ENCODE peak calls at places on chromosomes 1 and 21, in nine cellular contexts. M is A673, C is fibroblast of lung, X is tibial artery, Q is spleen, K is uterus, Y is RWPE1, I is IMR-90, D is GM12878. O is an unnamed sample.

GRCh38 chr1:93332368-93332767 is 13.3 kb upstream of the DR1 start:
- DNase-seq in C (no peak), X (no peak), Q (no peak), M (no peak), K (no peak), D (no peak), I (no peak), Y (no peak), O (no peak)

GRCh38 chr1:83508485-83509151 is 490.3 kb downstream of the TTLL7 start:
- DNase-seq in M (no peak), X (peak; percentile 24), C (peak; percentile 44), K (no peak), D (peak; percentile 78), I (peak; percentile 41), Y (no peak), Q (no peak), O (no peak)

GRCh38 chr1:211652371-211652770 is 23.1 kb downstream of the NEK2 start:
- DNase-seq in I (no peak), D (no peak), C (no peak), Y (no peak), X (no peak), M (no peak), Q (no peak), K (no peak), O (no peak)

GRCh38 chr1:74731399-74732052 is 1.3 kb downstream of the CRYZ start:
- DNase-seq in K (no peak), Y (no peak), M (no peak), C (peak; percentile 32), Q (no peak), I (peak; percentile 21), X (no peak), D (no peak), O (no peak)

GRCh38 chr1:180953291-180953747 is 40.6 kb downstream of the KIAA1614 start:
- DNase-seq in D (no peak), K (no peak), Q (peak; percentile 75), I (no peak), Y (peak; percentile 67), X (no peak), C (no peak), M (no peak), O (no peak)

GRCh38 chr21:14673649-14674048 is 127.5 kb upstream of the SAMSN1 start:
- DNase-seq in X (no peak), Q (no peak), D (no peak), M (no peak), I (no peak), Y (no peak), C (no peak), K (no peak), O (no peak)

GRCh38 chr1:200889571-200889970 is 5.1 kb upstream of the INAVA start:
- DNase-seq in D (no peak), C (no peak), Y (no peak), M (no peak), K (no peak), X (no peak), I (no peak), Q (no peak), O (no peak)

GRCh38 chr1:114703242-114703641 is 7.9 kb upstream of the AMPD1 start:
- DNase-seq in X (no peak), D (no peak), C (no peak), K (no peak), Y (no peak), Q (no peak), M (no peak), I (no peak), O (no peak)

GRCh38 chr21:43585924-43586411 is 73.3 kb downstream of the HSF2BP start:
- DNase-seq in X (peak; percentile 86), K (peak; percentile 49), C (peak; percentile 100), I (peak; percentile 98), M (peak; percentile 96), Q (no peak), D (no peak), Y (peak; percentile 93), O (peak; percentile 87)

GRCh38 chr21:40049959-40050290 is 182.7 kb downstream of the PCP4 start:
- DNase-seq in K (no peak), X (no peak), I (no peak), Y (no peak), M (no peak), Q (no peak), D (no peak), C (no peak), O (no peak)

GRCh38 chr1:227544677-227545076 is 18.7 kb upstream of the ZNF678 start:
- DNase-seq in Q (peak; percentile 65), M (no peak), D (no peak), I (no peak), C (no peak), K (no peak), Y (no peak), X (no peak), O (no peak)

GRCh38 chr1:116855220-116855619 is 54.5 kb upstream of the PTGFRN start:
- DNase-seq in X (peak; percentile 43), I (no peak), Q (no peak), M (no peak), C (peak; percentile 58), Y (no peak), K (peak; percentile 37), D (no peak), O (no peak)

GRCh38 chr1:116852910-116853309 is 56.8 kb upstream of the PTGFRN start:
- DNase-seq in Y (no peak), M (no peak), C (peak; percentile 82), D (no peak), Q (no peak), X (no peak), I (no peak), K (no peak), O (no peak)

GRCh38 chr1:116855788-116856187 is 53.9 kb upstream of the PTGFRN start:
- DNase-seq in Q (no peak), K (no peak), C (peak; percentile 82), Y (no peak), M (peak; percentile 89), I (peak; percentile 39), D (no peak), X (no peak), O (no peak)

GRCh38 chr1:116853680-116854191 is 56.0 kb upstream of the PTGFRN start:
- DNase-seq in I (peak; percentile 65), M (peak; percentile 24), K (no peak), Q (no peak), X (no peak), Y (peak; percentile 84), C (peak; percentile 96), D (no peak), O (no peak)

DNA sequence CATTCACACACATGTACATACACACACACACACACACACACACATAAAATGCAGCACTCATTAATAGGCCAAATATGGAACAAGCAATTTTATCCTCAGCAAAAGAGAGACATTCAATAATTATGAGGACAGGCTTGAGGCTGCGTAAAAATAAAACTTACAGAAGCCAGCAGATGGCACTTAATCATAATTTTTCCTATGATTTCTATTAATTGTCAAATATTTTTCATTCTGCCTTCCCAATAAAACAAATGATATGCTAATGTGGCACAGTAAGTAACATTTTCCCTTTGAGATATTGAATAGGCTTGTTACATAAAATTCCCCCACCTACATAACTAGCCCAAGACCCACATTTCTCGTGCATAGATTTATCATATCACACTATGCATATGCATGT is 55.4 kb upstream of the PTGFRN start:
- DNase-seq in Y (peak; percentile 13), K (no peak), D (no peak), X (no peak), C (no peak), M (no peak), I (no peak), Q (no peak), O (no peak)
- TF ChIP-seq CTCF in Y (peak; percentile 16), K (no peak), D (peak; percentile 11), X (no peak), C (no peak), M (peak; percentile 42), I (no peak), Q (no peak), O (no peak)

DNA sequence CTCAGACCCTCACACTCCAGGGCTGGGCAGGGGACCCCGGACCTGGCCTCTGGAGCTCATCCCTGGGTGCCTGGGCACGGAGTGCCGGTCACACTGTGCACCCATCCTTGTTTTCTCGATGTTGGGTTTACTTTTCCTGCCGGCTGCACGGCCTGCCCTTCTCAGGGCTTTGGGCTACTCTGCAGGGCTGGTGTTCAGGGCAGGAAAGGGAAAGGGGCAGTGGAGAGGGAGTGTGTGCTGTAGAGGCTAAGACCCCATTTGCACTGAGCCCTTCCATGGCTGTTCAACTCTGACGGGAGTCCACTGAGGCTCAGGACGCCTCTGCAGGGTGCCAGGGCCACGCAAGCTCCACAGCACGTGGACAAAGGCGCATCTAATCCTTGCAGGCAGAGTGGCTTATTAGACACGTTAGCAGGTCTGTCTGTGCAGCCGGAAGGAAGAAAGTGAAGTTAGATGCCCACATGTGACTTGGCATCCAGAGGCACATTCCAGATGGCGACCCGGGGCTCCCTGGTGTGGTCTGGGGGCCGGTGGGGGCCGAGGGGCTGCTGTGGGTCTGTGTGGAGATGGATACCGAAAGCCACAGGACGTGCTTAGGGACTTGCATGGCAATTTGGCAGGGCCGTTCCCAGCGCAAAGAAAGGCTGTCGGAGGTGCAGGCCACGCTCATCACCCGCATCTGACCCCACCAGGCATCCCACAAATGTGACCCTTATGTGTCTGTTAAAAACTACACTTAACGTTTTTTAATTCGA is 33.6 kb downstream of the COL18A1 start:
- DNase-seq in Q (peak; percentile 71), I (no peak), K (no peak), D (no peak), C (no peak), M (no peak), X (no peak), Y (no peak), O (no peak)
- H3K27ac ChIP-seq in Q (peak overlapping the region; percentile 72), I (peak overlapping the region; percentile 83), K (peak overlapping the region; percentile 76), D (no peak overlapping the region), C (peak overlapping the region; percentile 82), M (no peak overlapping the region), X (peak overlapping the region; percentile 65), Y (peak overlapping the region; percentile 54), O (peak overlapping the region; percentile 84)

GRCh38 chr1:155934097-155934932 is at the start of gene KHDC4:
- DNase-seq in I (peak; percentile 99), K (peak; percentile 94), Q (peak; percentile 97), Y (peak; percentile 94), C (peak; percentile 99), X (peak; percentile 97), D (peak; percentile 99), M (peak; percentile 99), O (peak; percentile 97)
- TF ChIP-seq CTCF in I (peak; percentile 11), K (peak; percentile 24), Q (peak; percentile 50), Y (no peak), C (no peak), X (peak; percentile 15), D (no peak), M (no peak), O (no peak)

GRCh38 chr1:175016073-175016722 is 7.0 kb downstream of the MRPS14 start:
- DNase-seq in Q (no peak), C (peak; percentile 70), I (peak; percentile 88), X (no peak), K (no peak), D (no peak), Y (no peak), M (no peak), O (no peak)
- H3K27ac ChIP-seq in Q (no peak overlapping the region), C (peak overlapping the region; percentile 36), I (peak overlapping the region; percentile 79), X (no peak overlapping the region), K (no peak overlapping the region), D (no peak overlapping the region), Y (no peak overlapping the region), M (peak overlapping the region; percentile 26), O (no peak overlapping the region)

GRCh38 chr1:189220750-189221149 is 1256.9 kb downstream of the BRINP3 start:
- DNase-seq in M (peak; percentile 18), Q (no peak), D (no peak), I (no peak), K (no peak), Y (peak; percentile 6), C (no peak), X (no peak), O (no peak)
- TF ChIP-seq CTCF in M (peak; percentile 46), Q (no peak), D (no peak), I (peak; percentile 51), K (no peak), Y (peak; percentile 28), C (peak; percentile 56), X (no peak), O (no peak)

GRCh38 chr1:62621907-62622306 is 24.6 kb downstream of the ANGPTL3 start:
- DNase-seq in C (peak; percentile 87), K (no peak), D (peak; percentile 60), Y (peak; percentile 30), I (peak; percentile 95), M (peak; percentile 70), X (peak; percentile 47), Q (no peak), O (no peak)
- H3K27ac ChIP-seq in C (no peak overlapping the region), K (no peak overlapping the region), D (no peak overlapping the region), Y (no peak overlapping the region), I (no peak overlapping the region), M (no peak overlapping the region), X (no peak overlapping the region), Q (no peak overlapping the region), O (no peak overlapping the region)